ENCODE peak calls at places on chromosomes 6 and 20, in six cellular contexts. U is left lung, N is A549, M is foreskin fibroblast, K is adrenal gland, Q is thoracic aorta. S is an unnamed sample.

GRCh38 chr6:149974825-149975224 is 11.1 kb downstream of the ULBP1 start:
- DNase-seq in U (no peak), N (no peak), M (no peak), K (no peak), Q (no peak), S (no peak)

GRCh38 chr6:34478796-34479195 is 12.9 kb downstream of the PACSIN1 start:
- DNase-seq in U (no peak), N (no peak), M (no peak), K (no peak), Q (no peak), S (no peak)

GRCh38 chr6:2977799-2978558 is 6.6 kb upstream of the SERPINB6 start:
- DNase-seq in U (no peak), N (no peak), M (no peak), K (peak; percentile 10), Q (no peak), S (no peak)

GRCh38 chr6:151475653-151476523 is 17.9 kb upstream of the CCDC170 start:
- DNase-seq in U (no peak), N (peak; percentile 25), M (peak; percentile 73), K (peak; percentile 39), Q (no peak), S (no peak)

GRCh38 chr20:61353261-61353995 is 101.4 kb downstream of the CDH4 start:
- DNase-seq in U (peak; percentile 32), N (no peak), M (peak; percentile 9), K (no peak), Q (no peak), S (no peak)

GRCh38 chr6:161152527-161152862 is 121.4 kb downstream of the AGPAT4 start:
- DNase-seq in U (peak; percentile 59), N (no peak), M (no peak), K (no peak), Q (no peak), S (no peak)

GRCh38 chr6:40947876-40948514 is 91.0 kb downstream of the UNC5CL start:
- DNase-seq in U (no peak), N (no peak), M (peak; percentile 72), K (no peak), Q (no peak), S (no peak)

GRCh38 chr6:12348530-12349511 is 58.7 kb downstream of the EDN1 start:
- DNase-seq in U (no peak), N (peak; percentile 78), M (peak; percentile 85), K (no peak), Q (no peak), S (no peak)

GRCh38 chr6:124131259-124131658 is 327.6 kb downstream of the NKAIN2 start:
- DNase-seq in U (no peak), N (no peak), M (peak; percentile 14), K (no peak), Q (no peak), S (no peak)

GRCh38 chr20:44231713-44232468 is 15.2 kb upstream of the GDAP1L1 start:
- DNase-seq in U (no peak), N (no peak), M (no peak), K (no peak), Q (no peak), S (no peak)

GRCh38 chr6:93829009-93829408 is 409.6 kb upstream of the EPHA7 start:
- DNase-seq in U (no peak), N (no peak), M (no peak), K (no peak), Q (no peak), S (no peak)

GRCh38 chr6:37781788-37782187 is 37.7 kb upstream of the ZFAND3 start:
- DNase-seq in U (no peak), N (no peak), M (no peak), K (no peak), Q (no peak), S (no peak)

GRCh38 chr20:59661141-59661540 is 56.8 kb downstream of the PHACTR3 start:
- DNase-seq in U (no peak), N (no peak), M (no peak), K (no peak), Q (no peak), S (no peak)

GRCh38 chr6:28683945-28684538 is 158.4 kb downstream of the GPX5 start:
- DNase-seq in U (no peak), N (peak; percentile 35), M (peak; percentile 60), K (peak; percentile 26), Q (no peak), S (no peak)

GRCh38 chr6:43842231-43842794 is 72.3 kb downstream of the VEGFA start:
- DNase-seq in U (no peak), N (no peak), M (peak; percentile 46), K (peak; percentile 82), Q (no peak), S (no peak)

GRCh38 chr20:49149281-49150045 is 38.7 kb downstream of the STAU1 start:
- DNase-seq in U (no peak), N (no peak), M (peak; percentile 32), K (no peak), Q (no peak), S (no peak)

GRCh38 chr6:25239498-25239897 is 39.7 kb upstream of the CARMIL1 start:
- DNase-seq in U (no peak), N (no peak), M (no peak), K (no peak), Q (no peak), S (no peak)

GRCh38 chr6:92231220-92231701 is 1188.1 kb downstream of the EPHA7 start:
- DNase-seq in U (no peak), N (no peak), M (no peak), K (no peak), Q (no peak), S (no peak)

GRCh38 chr20:3164043-3164762 is 4.5 kb upstream of the FASTKD5 start:
- DNase-seq in U (no peak), N (no peak), M (no peak), K (no peak), Q (no peak), S (no peak)

GRCh38 chr20:3163099-3164042 is 3.7 kb upstream of the FASTKD5 start:
- DNase-seq in U (no peak), N (no peak), M (no peak), K (no peak), Q (no peak), S (no peak)

GRCh38 chr20:3161316-3162079 is 1.8 kb upstream of the FASTKD5 start:
- DNase-seq in U (no peak), N (no peak), M (no peak), K (no peak), Q (no peak), S (no peak)

GRCh38 chr20:3160418-3160817 is 753 bp upstream of the FASTKD5 start:
- DNase-seq in U (no peak), N (no peak), M (no peak), K (no peak), Q (no peak), S (no peak)

GRCh38 chr20:3162080-3162611 is 2.5 kb upstream of the FASTKD5 start:
- DNase-seq in U (no peak), N (no peak), M (no peak), K (no peak), Q (no peak), S (no peak)
- H3K4me3 ChIP-seq in U (no peak overlapping the region), N (no peak overlapping the region), M (no peak overlapping the region), K (no peak overlapping the region), Q (no peak overlapping the region), S (no peak overlapping the region)

DNA sequence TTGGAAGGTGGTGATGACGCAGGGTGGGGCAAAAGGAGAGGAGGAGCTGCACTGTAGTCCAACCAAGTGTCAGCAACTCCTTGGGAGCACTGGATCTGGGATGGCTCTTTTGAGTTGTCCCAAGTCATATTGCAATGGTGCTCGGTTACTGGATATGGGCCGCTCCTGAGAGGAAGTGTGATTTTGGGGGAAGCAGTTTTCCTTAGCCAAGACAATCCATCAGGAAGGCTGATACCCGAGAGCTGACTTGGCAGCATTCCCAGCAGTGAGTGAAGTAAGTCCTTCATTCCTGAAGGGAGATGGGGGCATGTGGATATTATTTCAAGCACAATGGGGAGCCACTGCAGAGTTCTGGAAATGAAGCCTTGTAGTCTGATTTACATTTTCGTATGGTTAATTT is 354.1 kb downstream of the RFPL4B start:
- DNase-seq in U (no peak), N (no peak), M (peak; percentile 72), K (no peak), Q (no peak), S (no peak)
- H3K4me3 ChIP-seq in U (no peak overlapping the region), N (no peak overlapping the region), M (no peak overlapping the region), K (no peak overlapping the region), Q (no peak overlapping the region), S (no peak overlapping the region)

GRCh38 chr20:53623127-53623453 is 29.5 kb upstream of the ZNF217 start:
- DNase-seq in U (no peak), N (no peak), M (no peak), K (no peak), Q (no peak), S (no peak)
- H3K4me3 ChIP-seq in U (peak overlapping the region; percentile 28), N (peak overlapping the region; percentile 37), M (peak overlapping the region; percentile 37), K (no peak overlapping the region), Q (peak overlapping the region; percentile 66), S (peak overlapping the region; percentile 32)

GRCh38 chr20:56953055-56953586 is 313.3 kb downstream of the BMP7 start:
- DNase-seq in U (no peak), N (no peak), M (no peak), K (no peak), Q (no peak), S (no peak)
- H3K4me3 ChIP-seq in U (no peak overlapping the region), N (no peak overlapping the region), M (no peak overlapping the region), K (no peak overlapping the region), Q (no peak overlapping the region), S (no peak overlapping the region)

DNA sequence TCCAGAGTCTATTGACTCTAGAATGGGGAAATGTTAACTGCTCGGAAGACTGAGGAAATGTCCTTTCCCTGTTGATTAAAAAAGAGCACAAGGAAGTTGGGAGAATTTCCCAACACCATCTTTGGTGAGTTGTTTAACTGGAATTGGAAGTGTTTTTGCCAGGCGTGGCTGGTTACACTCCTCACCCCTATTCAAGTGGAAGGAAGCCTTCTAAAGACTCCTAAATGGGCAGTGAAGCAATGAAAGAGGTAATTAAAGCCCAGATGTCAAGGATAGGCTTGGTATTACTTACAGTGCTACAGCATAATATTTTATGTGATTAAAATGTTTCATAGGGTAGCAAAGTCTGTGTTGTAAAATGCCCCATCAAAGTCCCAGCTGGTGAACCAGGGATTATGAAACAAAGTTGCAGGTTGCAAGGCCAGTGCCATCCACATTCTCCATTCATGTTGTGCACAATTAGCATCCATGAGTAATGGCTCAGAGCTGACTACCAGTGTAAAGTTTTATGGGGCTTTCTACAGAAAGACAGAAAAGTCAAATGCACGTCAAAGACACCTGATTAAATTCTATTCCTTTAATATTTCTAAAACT is 52.6 kb downstream of the BTBD3 start:
- DNase-seq in U (no peak), N (no peak), M (no peak), K (no peak), Q (no peak), S (no peak)
- H3K4me3 ChIP-seq in U (no peak overlapping the region), N (no peak overlapping the region), M (no peak overlapping the region), K (no peak overlapping the region), Q (no peak overlapping the region), S (no peak overlapping the region)

DNA sequence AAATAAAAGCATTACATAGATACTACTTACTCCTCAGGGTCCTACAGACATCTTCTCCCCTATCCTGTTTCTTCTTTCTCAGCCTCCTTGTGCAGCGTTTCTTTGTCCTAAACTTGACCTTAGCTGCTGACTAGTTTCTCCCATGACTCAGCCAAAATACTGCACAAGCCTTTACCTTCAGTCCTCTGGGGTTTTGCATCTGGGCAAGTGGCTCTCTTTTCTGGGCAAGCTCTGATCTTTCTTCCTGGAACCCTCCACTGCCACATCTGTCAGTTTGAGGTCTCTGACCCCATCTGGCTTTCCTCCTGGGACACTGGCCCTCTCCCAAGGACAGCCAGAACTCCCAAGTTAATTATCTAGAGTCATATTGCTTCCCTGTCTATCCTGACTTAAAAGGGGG is 838.4 kb downstream of the DHX35 start:
- DNase-seq in U (no peak), N (no peak), M (peak; percentile 65), K (peak; percentile 85), Q (no peak), S (no peak)
- H3K4me3 ChIP-seq in U (no peak overlapping the region), N (no peak overlapping the region), M (no peak overlapping the region), K (no peak overlapping the region), Q (no peak overlapping the region), S (no peak overlapping the region)

GRCh38 chr6:169789146-169789943 is 37.9 kb downstream of the ERMARD start:
- DNase-seq in U (peak; percentile 49), N (no peak), M (no peak), K (no peak), Q (no peak), S (no peak)
- H3K4me3 ChIP-seq in U (peak overlapping the region; percentile 44), N (no peak overlapping the region), M (peak overlapping the region; percentile 67), K (no peak overlapping the region), Q (peak overlapping the region; percentile 75), S (peak overlapping the region; percentile 58)

S was measured in CD8-positive, alpha-beta T cell.